ENCODE peak calls at places on chromosome 10, in six cellular contexts. One of them, this sample, is unnamed.

GRCh38 chr10:126930506-126931458 is 25.6 kb downstream of the DOCK1 start:
- DNase-seq in A549: no peak
- DNase-seq in AG09319: peak
- DNase-seq in lung: no peak
- DNase-seq in WTC11: no peak
- DNase-seq in osteoblast: peak
- DNase-seq in this sample: no peak

GRCh38 chr10:84308021-84308420 is 20.4 kb upstream of the CCSER2 start:
- DNase-seq in A549: no peak
- DNase-seq in AG09319: no peak
- DNase-seq in lung: no peak
- DNase-seq in WTC11: no peak
- DNase-seq in osteoblast: no peak
- DNase-seq in this sample: no peak

GRCh38 chr10:43252785-43253341 is 14.0 kb downstream of the RASGEF1A start:
- DNase-seq in A549: no peak
- DNase-seq in AG09319: no peak
- DNase-seq in lung: no peak
- DNase-seq in WTC11: no peak
- DNase-seq in osteoblast: peak
- DNase-seq in this sample: peak

GRCh38 chr10:129373718-129374117 is 93.3 kb upstream of the MGMT start:
- DNase-seq in A549: no peak
- DNase-seq in AG09319: no peak
- DNase-seq in lung: no peak
- DNase-seq in WTC11: no peak
- DNase-seq in osteoblast: no peak
- DNase-seq in this sample: no peak

GRCh38 chr10:6074489-6075301 is 12.5 kb upstream of the IL2RA start:
- DNase-seq in A549: no peak
- DNase-seq in AG09319: no peak
- DNase-seq in lung: no peak
- DNase-seq in WTC11: no peak
- DNase-seq in osteoblast: peak
- DNase-seq in this sample: no peak

GRCh38 chr10:3825244-3825643 is 40.2 kb upstream of the KLF6 start:
- DNase-seq in A549: peak
- DNase-seq in AG09319: no peak
- DNase-seq in lung: no peak
- DNase-seq in WTC11: no peak
- DNase-seq in osteoblast: peak
- DNase-seq in this sample: no peak

GRCh38 chr10:86958831-86959736 is 685 bp downstream of the SNCG start:
- DNase-seq in A549: peak
- DNase-seq in AG09319: no peak
- DNase-seq in lung: no peak
- DNase-seq in WTC11: no peak
- DNase-seq in osteoblast: peak
- DNase-seq in this sample: no peak

GRCh38 chr10:23310443-23310842 is 34.2 kb downstream of the C10orf67 start:
- DNase-seq in A549: no peak
- DNase-seq in AG09319: no peak
- DNase-seq in lung: no peak
- DNase-seq in WTC11: no peak
- DNase-seq in osteoblast: peak
- DNase-seq in this sample: no peak

GRCh38 chr10:110679633-110680472 is 35.7 kb downstream of the RBM20 start:
- DNase-seq in A549: no peak
- DNase-seq in AG09319: no peak
- DNase-seq in lung: no peak
- DNase-seq in WTC11: no peak
- DNase-seq in osteoblast: no peak
- DNase-seq in this sample: no peak

GRCh38 chr10:124025638-124026336 is 67.6 kb downstream of the CHST15 start:
- DNase-seq in A549: peak
- DNase-seq in AG09319: no peak
- DNase-seq in lung: no peak
- DNase-seq in WTC11: no peak
- DNase-seq in osteoblast: peak
- DNase-seq in this sample: no peak

DNA sequence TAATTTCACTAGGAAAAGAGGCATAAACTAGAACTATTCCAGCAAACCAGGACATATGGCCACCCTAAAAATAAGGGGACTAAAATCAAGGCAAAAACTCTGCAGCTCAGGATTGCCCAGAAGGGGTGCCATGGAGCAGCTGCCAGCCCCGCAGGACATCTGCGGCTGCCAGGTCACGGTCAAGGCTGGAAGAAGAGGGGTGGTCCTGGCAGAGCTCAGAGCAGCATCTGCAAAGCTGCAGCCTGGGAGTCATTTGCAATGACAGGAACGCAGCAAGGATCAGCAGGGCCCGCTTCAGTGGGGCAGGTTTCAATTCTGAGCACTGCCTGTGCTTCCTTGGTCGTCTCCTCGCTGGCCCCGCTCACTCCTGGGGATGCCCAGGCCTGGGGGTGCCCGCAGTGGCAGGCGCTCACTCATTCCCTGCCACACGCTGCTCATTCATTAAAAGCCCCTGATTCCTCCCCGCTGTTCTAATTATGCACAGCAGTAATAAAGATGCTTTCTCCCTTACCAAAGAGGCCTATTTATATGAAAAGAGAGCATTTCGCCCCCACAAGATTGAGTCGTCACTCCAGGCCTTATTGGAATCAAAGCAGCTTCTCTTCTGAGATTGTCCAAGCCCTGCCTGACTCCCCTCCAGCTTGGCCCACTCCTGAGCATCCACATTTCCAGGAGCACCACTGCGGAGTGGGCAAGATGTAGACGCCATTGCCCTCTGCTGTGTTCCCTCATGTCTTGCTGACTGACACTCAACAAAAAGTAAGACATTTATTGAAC is 4.6 kb downstream of the HSPA12A start:
- DNase-seq in A549: no peak
- DNase-seq in AG09319: no peak
- DNase-seq in lung: no peak
- DNase-seq in WTC11: peak
- DNase-seq in osteoblast: peak
- DNase-seq in this sample: no peak
- TF ChIP-seq CTCF in A549: peak
- TF ChIP-seq CTCF in AG09319: peak
- TF ChIP-seq CTCF in lung: no peak
- TF ChIP-seq CTCF in WTC11: no peak
- TF ChIP-seq CTCF in osteoblast: peak
- TF ChIP-seq CTCF in this sample: peak

GRCh38 chr10:93065675-93066543 is 5.3 kb downstream of the CYP26C1 start:
- DNase-seq in A549: no peak
- DNase-seq in AG09319: no peak
- DNase-seq in lung: no peak
- DNase-seq in WTC11: peak
- DNase-seq in osteoblast: peak
- DNase-seq in this sample: no peak
- TF ChIP-seq CTCF in A549: no peak
- TF ChIP-seq CTCF in AG09319: no peak
- TF ChIP-seq CTCF in lung: no peak
- TF ChIP-seq CTCF in WTC11: no peak
- TF ChIP-seq CTCF in osteoblast: no peak
- TF ChIP-seq CTCF in this sample: no peak

DNA sequence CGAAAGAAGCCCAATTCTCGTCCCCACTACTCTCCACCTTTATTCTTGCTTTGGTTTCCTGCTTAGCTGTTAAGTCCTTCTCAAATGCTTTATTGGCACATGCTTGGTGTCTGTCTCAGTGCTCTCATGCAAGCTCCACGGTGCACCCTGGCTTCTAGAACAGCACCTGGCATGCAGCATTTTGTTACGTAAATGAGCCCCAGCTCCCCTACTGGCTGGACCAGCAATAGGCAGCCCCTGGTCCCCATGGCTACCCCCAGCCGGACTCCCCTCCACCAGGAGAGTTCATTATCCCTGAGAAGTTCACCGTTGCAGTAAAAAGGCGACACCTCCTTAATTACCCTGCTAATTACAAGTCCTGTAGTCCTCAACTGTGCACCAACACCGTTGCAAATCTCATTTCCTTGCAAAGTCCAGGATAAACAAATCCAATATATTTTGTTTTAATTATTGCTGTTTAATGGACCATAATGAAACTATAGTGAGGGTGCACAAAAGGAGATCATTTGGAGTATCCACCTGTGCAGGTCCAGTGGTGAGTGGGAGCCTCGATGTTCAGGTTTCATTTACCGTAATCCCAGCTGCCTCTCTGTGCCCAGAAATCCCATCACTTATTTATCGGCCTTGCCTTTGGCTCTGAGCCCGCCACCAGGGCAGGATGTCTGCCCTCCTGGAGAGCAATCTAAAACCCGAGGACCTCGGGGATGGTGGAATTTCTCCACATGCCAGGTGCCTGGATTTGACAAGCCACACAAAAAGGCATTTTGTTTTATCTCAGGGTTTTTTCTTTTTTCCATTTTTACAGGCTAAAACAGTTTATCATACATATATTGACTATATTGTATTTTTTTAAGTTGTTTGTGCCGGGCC is 12.8 kb upstream of the DRGX start:
- DNase-seq in A549: no peak
- DNase-seq in AG09319: no peak
- DNase-seq in lung: no peak
- DNase-seq in WTC11: peak
- DNase-seq in osteoblast: no peak
- DNase-seq in this sample: no peak
- TF ChIP-seq CTCF in A549: no peak
- TF ChIP-seq CTCF in AG09319: peak
- TF ChIP-seq CTCF in lung: no peak
- TF ChIP-seq CTCF in WTC11: peak
- TF ChIP-seq CTCF in osteoblast: peak
- TF ChIP-seq CTCF in this sample: no peak

GRCh38 chr10:70432101-70432500 is 9.4 kb downstream of the NODAL start:
- DNase-seq in A549: no peak
- DNase-seq in AG09319: no peak
- DNase-seq in lung: no peak
- DNase-seq in WTC11: no peak
- DNase-seq in osteoblast: no peak
- DNase-seq in this sample: no peak

GRCh38 chr10:70426835-70427234 is 14.6 kb downstream of the NODAL start:
- DNase-seq in A549: no peak
- DNase-seq in AG09319: no peak
- DNase-seq in lung: no peak
- DNase-seq in WTC11: no peak
- DNase-seq in osteoblast: no peak
- DNase-seq in this sample: no peak

GRCh38 chr10:70432561-70433263 is 8.8 kb downstream of the NODAL start:
- DNase-seq in A549: no peak
- DNase-seq in AG09319: no peak
- DNase-seq in lung: no peak
- DNase-seq in WTC11: no peak
- DNase-seq in osteoblast: no peak
- DNase-seq in this sample: no peak

GRCh38 chr10:70433581-70434280 is 7.8 kb downstream of the NODAL start:
- DNase-seq in A549: no peak
- DNase-seq in AG09319: no peak
- DNase-seq in lung: no peak
- DNase-seq in WTC11: no peak
- DNase-seq in osteoblast: peak
- DNase-seq in this sample: no peak

DNA sequence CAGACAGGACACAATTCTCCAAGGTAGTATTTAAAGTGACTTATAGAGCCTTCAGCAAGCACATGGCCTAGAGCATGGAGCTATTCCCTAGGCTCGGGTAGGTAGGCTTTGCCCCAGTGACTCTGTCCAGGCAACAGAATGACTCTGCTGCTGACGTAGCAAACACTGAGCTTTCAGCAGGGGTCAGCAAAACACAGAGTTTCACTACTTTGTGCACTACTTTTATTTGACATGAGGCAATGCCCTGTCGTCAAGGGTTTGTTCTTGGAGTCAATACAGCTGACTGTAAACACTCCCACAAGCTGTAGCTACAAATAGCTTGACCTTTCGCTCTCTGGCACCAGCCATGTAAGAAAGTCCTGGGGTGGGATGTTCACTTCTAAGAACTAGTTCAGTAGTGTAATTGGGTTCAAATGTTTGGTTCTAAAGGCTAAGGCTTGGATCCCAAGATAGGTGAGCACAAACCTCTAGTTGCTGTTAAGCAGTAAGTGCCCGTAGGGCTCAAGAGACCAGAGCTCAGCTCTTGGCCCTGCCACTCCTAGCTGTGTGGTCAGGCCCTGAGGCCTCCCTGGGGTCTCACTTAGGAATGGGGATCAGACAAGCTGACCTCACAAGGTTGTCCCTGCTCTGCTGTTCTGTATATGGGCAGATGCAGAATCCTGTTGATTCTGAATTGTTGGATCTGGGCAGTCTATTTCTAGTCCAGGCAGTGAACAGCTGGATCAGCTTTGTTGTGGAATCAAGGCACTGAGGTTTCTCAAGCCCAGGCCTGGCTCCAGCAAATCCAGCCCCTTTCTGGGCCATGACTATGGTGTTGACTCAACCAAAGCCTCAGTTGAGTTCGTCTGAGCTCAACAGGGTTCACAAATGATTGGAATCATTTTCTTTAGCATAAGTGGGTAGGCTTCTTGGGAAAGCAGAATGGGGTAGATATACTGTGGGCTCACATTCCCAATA is 10.7 kb downstream of the NODAL start:
- DNase-seq in A549: peak
- DNase-seq in AG09319: peak
- DNase-seq in lung: peak
- DNase-seq in WTC11: peak
- DNase-seq in osteoblast: no peak
- DNase-seq in this sample: no peak
- TF ChIP-seq CTCF in A549: no peak
- TF ChIP-seq CTCF in AG09319: no peak
- TF ChIP-seq CTCF in lung: peak
- TF ChIP-seq CTCF in WTC11: no peak
- TF ChIP-seq CTCF in osteoblast: peak
- TF ChIP-seq CTCF in this sample: no peak

GRCh38 chr10:78755075-78755695 is 313.6 kb upstream of the ZMIZ1 start:
- DNase-seq in A549: no peak
- DNase-seq in AG09319: no peak
- DNase-seq in lung: no peak
- DNase-seq in WTC11: no peak
- DNase-seq in osteoblast: no peak
- DNase-seq in this sample: no peak
- TF ChIP-seq CTCF in A549: no peak
- TF ChIP-seq CTCF in AG09319: no peak
- TF ChIP-seq CTCF in lung: no peak
- TF ChIP-seq CTCF in WTC11: no peak
- TF ChIP-seq CTCF in osteoblast: no peak
- TF ChIP-seq CTCF in this sample: no peak